ENCODE peak calls at places on chromosome 20, in six cellular contexts. D, A, W, P, J and Z are unnamed samples.

GRCh38 chr20:17925300-17925939 is 43.2 kb downstream of the SNX5 start:
- DNase-seq in D (no peak), A (no peak), W (no peak), P (no peak), J (peak), Z (no peak)

GRCh38 chr20:2311329-2311728 is 15.5 kb downstream of the TGM3 start:
- DNase-seq in D (no peak), A (no peak), W (no peak), P (no peak), J (no peak), Z (no peak)

GRCh38 chr20:62829231-62830230 is 12.7 kb downstream of the COL9A3 start:
- DNase-seq in D (no peak), A (no peak), W (no peak), P (no peak), J (no peak), Z (peak)

GRCh38 chr20:63908008-63908682 is 13.2 kb downstream of the DNAJC5 start:
- DNase-seq in D (no peak), A (no peak), W (no peak), P (no peak), J (no peak), Z (no peak)

GRCh38 chr20:64112691-64113443 is 5.5 kb upstream of the NPBWR2 start:
- DNase-seq in D (no peak), A (no peak), W (no peak), P (no peak), J (no peak), Z (peak)

GRCh38 chr20:50506270-50506579 is 4.0 kb upstream of the PTPN1 start:
- DNase-seq in D (no peak), A (no peak), W (no peak), P (no peak), J (no peak), Z (no peak)

GRCh38 chr20:39716796-39717341 is 754.7 kb downstream of the DHX35 start:
- DNase-seq in D (no peak), A (no peak), W (no peak), P (no peak), J (no peak), Z (no peak)

GRCh38 chr20:62205618-62206387 is 14.3 kb downstream of the HRH3 start:
- DNase-seq in D (no peak), A (no peak), W (no peak), P (no peak), J (no peak), Z (peak)

GRCh38 chr20:42082611-42083010 is 464.4 kb upstream of the CHD6 start:
- DNase-seq in D (no peak), A (no peak), W (no peak), P (no peak), J (peak), Z (no peak)

GRCh38 chr20:33490023-33490933 is at the start of gene CBFA2T2:
- DNase-seq in D (no peak), A (peak), W (no peak), P (no peak), J (peak), Z (no peak)

GRCh38 chr20:50565874-50566273 is 55.7 kb downstream of the PTPN1 start:
- DNase-seq in D (no peak), A (no peak), W (no peak), P (no peak), J (no peak), Z (no peak)

GRCh38 chr20:59788196-59788735 is 145.2 kb downstream of the SYCP2 start:
- DNase-seq in D (no peak), A (no peak), W (no peak), P (no peak), J (no peak), Z (no peak)

GRCh38 chr20:57930328-57930727 is 220.5 kb upstream of the PMEPA1 start:
- DNase-seq in D (no peak), A (no peak), W (no peak), P (no peak), J (no peak), Z (no peak)

GRCh38 chr20:50283922-50284810 is 93.5 kb downstream of the CEBPB start:
- DNase-seq in D (no peak), A (no peak), W (no peak), P (peak), J (peak), Z (peak)

GRCh38 chr20:50014570-50015562 is 32.1 kb downstream of the SNAI1 start:
- DNase-seq in D (no peak), A (no peak), W (peak), P (no peak), J (no peak), Z (no peak)

GRCh38 chr20:5195655-5196054 is 68.8 kb downstream of the CDS2 start:
- DNase-seq in D (no peak), A (peak), W (no peak), P (no peak), J (peak), Z (no peak)

GRCh38 chr20:43583982-43584432 is 6.7 kb upstream of the IFT52 start:
- DNase-seq in D (no peak), A (peak), W (no peak), P (peak), J (peak), Z (peak)

GRCh38 chr20:50536333-50536732 is 26.1 kb downstream of the PTPN1 start:
- DNase-seq in D (no peak), A (no peak), W (no peak), P (no peak), J (no peak), Z (no peak)

GRCh38 chr20:23637282-23638221 is at the start of gene CST3:
- DNase-seq in D (no peak), A (no peak), W (peak), P (peak), J (peak), Z (peak)

GRCh38 chr20:45993197-45993951 is 15.3 kb upstream of the MMP9 start:
- DNase-seq in D (no peak), A (no peak), W (no peak), P (peak), J (peak), Z (no peak)

GRCh38 chr20:50844430-50845100 is 49.7 kb downstream of the BCAS4 start:
- DNase-seq in D (no peak), A (no peak), W (no peak), P (peak), J (peak), Z (no peak)

GRCh38 chr20:33178726-33179125 is 10.8 kb downstream of the BPIFA2 start:
- DNase-seq in D (no peak), A (no peak), W (peak), P (peak), J (no peak), Z (no peak)

GRCh38 chr20:60209048-60209447 is 250.8 kb downstream of the CDH26 start:
- DNase-seq in D (no peak), A (no peak), W (no peak), P (no peak), J (no peak), Z (no peak)

GRCh38 chr20:57659131-57659788 is 39.0 kb upstream of the ZBP1 start:
- DNase-seq in D (no peak), A (no peak), W (no peak), P (no peak), J (no peak), Z (peak)

GRCh38 chr20:61760321-61761112 is 305.2 kb downstream of the TAF4 start:
- DNase-seq in D (no peak), A (peak), W (no peak), P (no peak), J (no peak), Z (peak)

GRCh38 chr20:35845561-35845960 is 73.7 kb downstream of the PHF20 start:
- DNase-seq in D (no peak), A (no peak), W (no peak), P (peak), J (peak), Z (no peak)

GRCh38 chr20:35511814-35512420 is 17.5 kb downstream of the C20orf173 start:
- DNase-seq in D (no peak), A (peak), W (no peak), P (peak), J (peak), Z (no peak)

GRCh38 chr20:53080412-53080962 is 108.3 kb downstream of the TSHZ2 start:
- DNase-seq in D (no peak), A (no peak), W (no peak), P (no peak), J (no peak), Z (no peak)

GRCh38 chr20:63123326-63123725 is 92.6 kb downstream of the YTHDF1 start:
- DNase-seq in D (no peak), A (no peak), W (peak), P (no peak), J (no peak), Z (peak)

GRCh38 chr20:33693741-33694645 is 7.8 kb upstream of the E2F1 start:
- DNase-seq in D (no peak), A (peak), W (no peak), P (no peak), J (no peak), Z (no peak)

GRCh38 chr20:645318-646106 is 7.5 kb downstream of the SRXN1 start:
- DNase-seq in D (peak), A (no peak), W (peak), P (peak), J (peak), Z (peak)

GRCh38 chr20:48928832-48929725 is 7.6 kb downstream of the ARFGEF2 start:
- DNase-seq in D (no peak), A (no peak), W (no peak), P (no peak), J (peak), Z (no peak)

GRCh38 chr20:4509825-4510522 is 211.7 kb upstream of the PRND start:
- DNase-seq in D (no peak), A (no peak), W (no peak), P (no peak), J (peak), Z (no peak)